ENCODE peak calls at places on chromosomes 5 and 9, in five cellular contexts. J is heart right ventricle, H is transverse colon, A is left ventricle myocardium inferior, I is cardiac muscle cell. T is an unnamed sample. For H3K4me1, the result is how much of the 10 kb centered on the place peaks cover.

GRCh38 chr9:131346559-131346958 is 47.3 kb upstream of the PRRC2B start:
- DNase-seq in J (no peak), H (no peak), A (no peak), I (no peak), T (no peak)

GRCh38 chr5:151020304-151021031 is at the start of gene GPX3:
- DNase-seq in J (peak), H (peak), A (peak), I (peak), T (peak)

GRCh38 chr9:98091735-98092632 is 27.0 kb downstream of the TRIM14 start:
- DNase-seq in J (no peak), H (peak), A (no peak), I (no peak), T (no peak)

GRCh38 chr9:76087978-76088377 is 197.5 kb downstream of the PCSK5 start:
- DNase-seq in J (no peak), H (no peak), A (no peak), I (peak), T (no peak)

GRCh38 chr5:132495063-132495671 is 4.6 kb upstream of the IRF1 start:
- DNase-seq in J (no peak), H (peak), A (no peak), I (no peak), T (peak)

GRCh38 chr9:137411670-137412380 is 11.1 kb downstream of the EXD3 start:
- DNase-seq in J (peak), H (peak), A (peak), I (no peak), T (no peak)

GRCh38 chr5:25568989-25569625 is 924.3 kb upstream of the CDH10 start:
- DNase-seq in J (no peak), H (no peak), A (no peak), I (no peak), T (no peak)

GRCh38 chr5:4042311-4042710 is 446.7 kb downstream of the IRX1 start:
- DNase-seq in J (no peak), H (no peak), A (no peak), I (no peak), T (no peak)

GRCh38 chr5:74875994-74876791 is 10.0 kb upstream of the FAM169A start:
- DNase-seq in J (no peak), H (no peak), A (no peak), I (no peak), T (no peak)

GRCh38 chr9:105089874-105090273 is 154.6 kb upstream of the SLC44A1 start:
- DNase-seq in J (no peak), H (no peak), A (no peak), I (no peak), T (no peak)

GRCh38 chr9:27453860-27454553 is 70.1 kb upstream of the IFNK start:
- DNase-seq in J (no peak), H (no peak), A (no peak), I (no peak), T (no peak)

GRCh38 chr9:106953166-106953565 is 90.2 kb downstream of the ZNF462 start:
- DNase-seq in J (no peak), H (no peak), A (no peak), I (no peak), T (no peak)

GRCh38 chr9:37944266-37944650 is 40.3 kb upstream of the SLC25A51 start:
- DNase-seq in J (no peak), H (no peak), A (no peak), I (no peak), T (no peak)

GRCh38 chr9:125547383-125547782 is 159.6 kb downstream of the MAPKAP1 start:
- DNase-seq in J (no peak), H (no peak), A (no peak), I (no peak), T (no peak)

GRCh38 chr9:135622415-135623020 is 16.8 kb downstream of the GLT6D1 start:
- DNase-seq in J (no peak), H (no peak), A (no peak), I (no peak), T (no peak)

GRCh38 chr9:134666801-134667200 is 25.2 kb downstream of the COL5A1 start:
- DNase-seq in J (no peak), H (no peak), A (no peak), I (no peak), T (no peak)

GRCh38 chr5:92552206-92553160 is 1028.5 kb downstream of the NR2F1-AS1 start:
- DNase-seq in J (no peak), H (no peak), A (no peak), I (no peak), T (no peak)

GRCh38 chr9:98488578-98489312 is 220.0 kb downstream of the GABBR2 start:
- DNase-seq in J (no peak), H (no peak), A (no peak), I (peak), T (no peak)

GRCh38 chr9:25421560-25421959 is 256.7 kb downstream of the TUSC1 start:
- DNase-seq in J (no peak), H (no peak), A (no peak), I (no peak), T (no peak)

GRCh38 chr9:686381-686813 is 155.1 kb upstream of the DMRT1 start:
- DNase-seq in J (no peak), H (no peak), A (no peak), I (no peak), T (no peak)

GRCh38 chr5:178104492-178104891 is 8.8 kb upstream of the N4BP3 start:
- DNase-seq in J (no peak), H (peak), A (no peak), I (no peak), T (peak)

GRCh38 chr9:74570879-74571512 is 73.9 kb downstream of the RORB start:
- DNase-seq in J (no peak), H (no peak), A (no peak), I (peak), T (no peak)

GRCh38 chr5:435961-436640 is 6.9 kb upstream of the EXOC3 start:
- DNase-seq in J (no peak), H (peak), A (no peak), I (peak), T (no peak)

GRCh38 chr9:9913276-9913832 is 699.4 kb downstream of the PTPRD start:
- DNase-seq in J (no peak), H (no peak), A (no peak), I (no peak), T (no peak)

GRCh38 chr5:72608297-72608696 is 101.1 kb upstream of the ZNF366 start:
- DNase-seq in J (no peak), H (no peak), A (peak), I (no peak), T (no peak)

GRCh38 chr9:99445377-99445891 is 223.4 kb downstream of the SEC61B start:
- DNase-seq in J (peak), H (no peak), A (peak), I (peak), T (no peak)

GRCh38 chr5:142325677-142326479 is 1.1 kb upstream of the SPRY4 start:
- DNase-seq in J (peak), H (peak), A (peak), I (peak), T (peak)

GRCh38 chr9:107239474-107239873 is 43.6 kb upstream of the RAD23B start:
- DNase-seq in J (no peak), H (no peak), A (no peak), I (no peak), T (no peak)

GRCh38 chr5:74889523-74890105 is 23.4 kb upstream of the FAM169A start:
- DNase-seq in J (no peak), H (no peak), A (no peak), I (no peak), T (no peak)

GRCh38 chr5:41334758-41335157 is 121.4 kb upstream of the C6 start:
- DNase-seq in J (peak), H (no peak), A (peak), I (no peak), T (no peak)

GRCh38 chr9:84699897-84700395 is 30.4 kb downstream of the NTRK2 start:
- DNase-seq in J (no peak), H (no peak), A (no peak), I (no peak), T (no peak)

GRCh38 chr5:28500511-28500910 is 1462.1 kb upstream of the CDH9 start:
- DNase-seq in J (no peak), H (no peak), A (no peak), I (no peak), T (no peak)

GRCh38 chr9:79766091-79766490 is 194.3 kb downstream of the TLE4 start:
- DNase-seq in J (no peak), H (no peak), A (no peak), I (no peak), T (no peak)

GRCh38 chr5:109900911-109901627 is 211.3 kb downstream of the MAN2A1 start:
- DNase-seq in J (no peak), H (no peak), A (no peak), I (no peak), T (no peak)

GRCh38 chr5:137320056-137321045 is 178.8 kb downstream of the SPOCK1 start:
- DNase-seq in J (no peak), H (no peak), A (no peak), I (peak), T (no peak)

GRCh38 chr5:141493500-141494422 is 4.9 kb downstream of the PCDHGC5 start:
- DNase-seq in J (no peak), H (no peak), A (no peak), I (no peak), T (no peak)

GRCh38 chr9:30103647-30104394 is 2280.6 kb upstream of the ACO1 start:
- DNase-seq in J (no peak), H (no peak), A (no peak), I (no peak), T (no peak)

GRCh38 chr5:156120777-156121176 is 206.2 kb upstream of the SGCD start:
- DNase-seq in J (no peak), H (no peak), A (no peak), I (no peak), T (no peak)

DNA sequence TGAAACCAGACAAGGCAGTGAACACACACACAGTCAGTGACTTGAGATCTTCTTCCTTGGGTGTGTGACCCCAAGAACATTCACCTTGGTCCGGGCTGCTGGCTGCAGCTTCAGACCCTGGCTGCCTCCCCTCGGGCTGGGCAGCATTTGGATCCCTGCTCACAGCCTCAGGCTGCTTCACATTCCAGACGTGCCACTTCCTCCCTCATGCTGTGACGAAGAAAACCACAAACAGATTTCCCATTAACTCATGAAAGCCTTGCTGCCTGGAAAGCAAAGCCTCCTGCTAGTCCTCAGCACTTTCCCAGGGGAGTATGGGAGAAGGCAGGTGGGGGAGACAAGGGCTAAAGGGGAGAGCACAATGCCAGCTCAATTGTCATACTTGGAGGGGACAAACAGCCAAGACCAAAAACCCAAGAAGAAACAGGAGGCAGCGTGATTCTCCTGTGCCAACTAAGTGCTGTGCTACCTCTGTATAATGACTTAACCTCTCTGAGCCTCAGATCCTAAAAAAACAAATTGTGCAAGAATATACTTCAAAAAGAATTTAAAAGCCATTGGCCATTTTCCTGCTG is 594.6 kb upstream of the BRINP1 start:
- DNase-seq in J (no peak), H (no peak), A (no peak), I (peak), T (no peak)
- H3K4me3 ChIP-seq in J (no peak), H (no peak), A (no peak), I (no peak), T (no peak)

DNA sequence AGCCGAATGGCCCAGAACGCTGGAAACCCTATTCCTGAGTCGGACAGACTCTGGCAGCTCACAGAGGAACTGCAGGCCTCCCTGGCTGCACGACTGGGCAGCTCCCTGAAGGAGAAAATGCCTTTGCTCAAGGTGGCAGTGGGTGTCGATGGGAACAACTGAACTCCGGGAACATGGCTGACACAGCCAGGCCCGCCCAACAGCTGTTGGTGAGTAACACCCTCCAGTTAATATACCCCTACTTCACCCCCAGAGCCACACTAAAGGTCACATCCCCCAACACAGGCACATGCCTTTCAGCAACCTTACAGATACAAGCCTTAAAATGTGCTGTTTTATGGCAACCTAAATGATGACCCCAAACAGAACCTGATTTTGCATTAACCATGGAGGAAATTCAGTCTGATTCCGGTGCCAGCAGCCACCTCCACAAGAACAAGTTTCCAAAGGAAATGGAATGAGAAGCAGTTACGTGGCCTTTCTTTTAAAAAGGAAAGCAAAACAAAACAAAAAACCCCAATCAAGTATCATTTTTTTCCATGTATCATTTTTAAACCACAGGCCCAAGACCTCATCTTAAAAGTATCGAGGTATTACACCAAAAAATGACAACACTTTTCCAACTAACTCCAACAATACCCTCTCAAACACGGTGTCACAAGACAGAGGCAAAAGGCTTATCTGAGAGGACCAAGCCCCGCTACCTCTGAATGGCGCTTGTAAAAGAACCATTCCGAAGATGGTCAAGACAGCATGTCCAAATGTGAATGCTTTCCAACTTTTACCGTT is 3.1 kb downstream of the KLF9 start:
- DNase-seq in J (peak), H (peak), A (peak), I (peak), T (peak)
- H3K4me1 ChIP-seq in J (under half), H (half or more), A (half or more), I (under half), T (under half)

GRCh38 chr9:21454149-21454548 is 13.9 kb downstream of the IFNA1 start:
- DNase-seq in J (no peak), H (no peak), A (no peak), I (no peak), T (no peak)
- H3K4me3 ChIP-seq in J (no peak), H (no peak), A (no peak), I (no peak), T (no peak)

DNA sequence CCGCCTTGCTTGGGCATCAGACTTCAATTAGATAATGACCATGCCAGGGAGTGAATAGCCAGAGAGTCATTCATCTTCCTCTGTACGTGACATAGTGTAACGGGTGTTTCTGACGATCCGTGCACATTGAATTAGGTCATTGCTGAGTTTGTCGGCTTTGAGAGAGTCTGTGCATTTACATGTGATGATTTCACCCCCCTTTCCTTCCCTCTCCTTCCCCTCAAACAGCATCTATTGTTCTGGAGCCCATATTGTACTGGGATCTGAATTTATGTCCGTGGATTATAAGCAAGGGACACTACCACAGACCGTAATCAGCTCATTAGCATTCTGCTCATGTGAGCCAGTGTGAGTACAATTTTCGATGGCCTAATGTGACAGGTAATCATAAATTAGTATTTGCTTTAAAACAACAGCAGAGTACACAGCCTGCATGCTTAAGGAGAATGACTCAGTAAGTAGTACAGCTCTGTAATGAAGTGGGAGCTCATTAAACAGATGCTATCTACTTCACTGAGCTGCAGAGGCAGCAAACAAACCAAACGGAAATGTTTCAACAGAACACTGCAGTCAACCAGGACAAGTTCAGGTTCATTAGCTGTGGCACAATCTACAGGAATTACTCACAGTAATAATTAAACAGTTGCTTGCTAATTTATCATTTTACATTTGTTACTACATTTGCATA is 302.1 kb downstream of the CSNK1G3 start:
- DNase-seq in J (no peak), H (no peak), A (no peak), I (peak), T (no peak)
- H3K4me1 ChIP-seq in J (under half), H (under half), A (under half), I (half or more), T (under half)

GRCh38 chr5:134131165-134131564 is 16.7 kb downstream of the TCF7 start:
- DNase-seq in J (no peak), H (no peak), A (no peak), I (no peak), T (peak)

GRCh38 chr5:134133213-134133994 is 18.9 kb downstream of the TCF7 start:
- DNase-seq in J (no peak), H (peak), A (peak), I (no peak), T (no peak)

GRCh38 chr5:134132372-134133212 is 18.1 kb downstream of the TCF7 start:
- DNase-seq in J (no peak), H (no peak), A (peak), I (no peak), T (peak)

GRCh38 chr5:134130239-134130945 is 15.9 kb downstream of the TCF7 start:
- DNase-seq in J (no peak), H (no peak), A (no peak), I (no peak), T (no peak)

GRCh38 chr5:134131578-134132350 is 17.3 kb downstream of the TCF7 start:
- DNase-seq in J (no peak), H (no peak), A (peak), I (no peak), T (peak)
- H3K4me3 ChIP-seq in J (no peak), H (no peak), A (no peak), I (no peak), T (no peak)